ENCODE peak calls at places on chromosomes 5 and 9, in five cellular contexts. B is posterior cingulate gyrus, X is T1000, Y is heart left ventricle, K is fibroblast of lung. O is an unnamed sample.

GRCh38 chr5:7882926-7883325 is 14.0 kb downstream of the MTRR start:
- DNase-seq in B (no peak), X (no peak), Y (no peak), K (no peak), O (no peak)

GRCh38 chr5:111627862-111628261 is 115.5 kb upstream of the STARD4 start:
- DNase-seq in B (no peak), X (no peak), Y (no peak), K (no peak), O (no peak)

GRCh38 chr9:129776566-129776937 is 23.7 kb upstream of the PTGES start:
- DNase-seq in B (no peak), X (peak; percentile 10), Y (no peak), K (peak; percentile 33), O (no peak)

GRCh38 chr5:9125852-9126251 is 420.0 kb downstream of the SEMA5A start:
- DNase-seq in B (no peak), X (no peak), Y (no peak), K (no peak), O (no peak)

GRCh38 chr5:11878846-11879245 is 25.4 kb downstream of the CTNND2 start:
- DNase-seq in B (peak; percentile 64), X (no peak), Y (no peak), K (no peak), O (no peak)

GRCh38 chr5:103247120-103247519 is 11.4 kb upstream of the MACIR start:
- DNase-seq in B (no peak), X (no peak), Y (no peak), K (no peak), O (no peak)

GRCh38 chr5:151068189-151068570 is 12.7 kb downstream of the TNIP1 start:
- DNase-seq in B (no peak), X (no peak), Y (no peak), K (no peak), O (no peak)

GRCh38 chr5:154162475-154163217 is 27.9 kb upstream of the GALNT10 start:
- DNase-seq in B (no peak), X (no peak), Y (no peak), K (no peak), O (peak; percentile 25)

GRCh38 chr5:1380011-1380817 is 35.3 kb upstream of the CLPTM1L start:
- DNase-seq in B (no peak), X (no peak), Y (peak; percentile 34), K (peak; percentile 12), O (peak; percentile 56)

GRCh38 chr9:14768561-14769234 is 46.2 kb upstream of the CER1 start:
- DNase-seq in B (no peak), X (peak; percentile 3), Y (no peak), K (peak; percentile 32), O (no peak)

GRCh38 chr9:89256225-89256624 is 54.8 kb upstream of the CKS2 start:
- DNase-seq in B (no peak), X (no peak), Y (no peak), K (no peak), O (no peak)

O was measured in heart right ventricle.